ENCODE peak calls at places on chromosomes 3 and 15, in ten cellular contexts. One of them, this sample, is unnamed. For H3K27me3, the result is how much of the 10 kb centered on the place peaks cover.

GRCh38 chr15:32649336-32649735 is 7.8 kb downstream of the SCG5 start:
- DNase-seq in CD8-positive, alpha-beta T cell: no peak
- DNase-seq in cardiac muscle cell: peak
- DNase-seq in tibial nerve: no peak
- DNase-seq in ascending aorta: no peak
- DNase-seq in Peyer's patch: no peak
- DNase-seq in neural progenitor cell: peak
- DNase-seq in heart left ventricle: no peak
- DNase-seq in SK-N-SH: no peak
- DNase-seq in colonic mucosa: no peak
- DNase-seq in this sample: no peak

GRCh38 chr3:15205934-15206661 is at the start of gene CAPN7:
- DNase-seq in ascending aorta: peak
- DNase-seq in colonic mucosa: peak
- DNase-seq in CD8-positive, alpha-beta T cell: peak
- DNase-seq in tibial nerve: peak
- DNase-seq in heart left ventricle: peak
- DNase-seq in neural progenitor cell: peak
- DNase-seq in SK-N-SH: peak
- DNase-seq in Peyer's patch: peak
- DNase-seq in cardiac muscle cell: peak
- DNase-seq in this sample: peak

GRCh38 chr3:134059680-134060560 is 30.2 kb upstream of the SLCO2A1 start:
- DNase-seq in heart left ventricle: no peak
- DNase-seq in colonic mucosa: peak
- DNase-seq in cardiac muscle cell: no peak
- DNase-seq in SK-N-SH: no peak
- DNase-seq in tibial nerve: no peak
- DNase-seq in CD8-positive, alpha-beta T cell: no peak
- DNase-seq in Peyer's patch: no peak
- DNase-seq in neural progenitor cell: no peak
- DNase-seq in ascending aorta: no peak
- DNase-seq in this sample: peak

GRCh38 chr3:156586905-156587766 is 32.2 kb upstream of the SSR3 start:
- DNase-seq in neural progenitor cell: no peak
- DNase-seq in ascending aorta: no peak
- DNase-seq in Peyer's patch: no peak
- DNase-seq in cardiac muscle cell: no peak
- DNase-seq in SK-N-SH: no peak
- DNase-seq in CD8-positive, alpha-beta T cell: no peak
- DNase-seq in colonic mucosa: no peak
- DNase-seq in tibial nerve: no peak
- DNase-seq in heart left ventricle: no peak
- DNase-seq in this sample: no peak

GRCh38 chr15:64693134-64693533 is 82.3 kb downstream of the RBPMS2 start:
- DNase-seq in Peyer's patch: no peak
- DNase-seq in cardiac muscle cell: peak
- DNase-seq in heart left ventricle: no peak
- DNase-seq in CD8-positive, alpha-beta T cell: no peak
- DNase-seq in colonic mucosa: no peak
- DNase-seq in tibial nerve: no peak
- DNase-seq in SK-N-SH: no peak
- DNase-seq in ascending aorta: peak
- DNase-seq in neural progenitor cell: no peak
- DNase-seq in this sample: peak

GRCh38 chr15:70690012-70690411 is 73.3 kb downstream of the UACA start:
- DNase-seq in ascending aorta: no peak
- DNase-seq in cardiac muscle cell: no peak
- DNase-seq in Peyer's patch: no peak
- DNase-seq in neural progenitor cell: no peak
- DNase-seq in colonic mucosa: no peak
- DNase-seq in tibial nerve: no peak
- DNase-seq in SK-N-SH: no peak
- DNase-seq in CD8-positive, alpha-beta T cell: no peak
- DNase-seq in heart left ventricle: no peak
- DNase-seq in this sample: peak

GRCh38 chr3:171135536-171135935 is 109.0 kb upstream of the SLC2A2 start:
- DNase-seq in Peyer's patch: no peak
- DNase-seq in cardiac muscle cell: no peak
- DNase-seq in CD8-positive, alpha-beta T cell: no peak
- DNase-seq in colonic mucosa: no peak
- DNase-seq in SK-N-SH: no peak
- DNase-seq in tibial nerve: no peak
- DNase-seq in ascending aorta: no peak
- DNase-seq in heart left ventricle: no peak
- DNase-seq in neural progenitor cell: no peak
- DNase-seq in this sample: no peak

GRCh38 chr15:45425135-45425534 is 46.8 kb upstream of the GATM start:
- DNase-seq in neural progenitor cell: no peak
- DNase-seq in CD8-positive, alpha-beta T cell: no peak
- DNase-seq in colonic mucosa: no peak
- DNase-seq in heart left ventricle: no peak
- DNase-seq in tibial nerve: no peak
- DNase-seq in ascending aorta: no peak
- DNase-seq in Peyer's patch: no peak
- DNase-seq in cardiac muscle cell: peak
- DNase-seq in SK-N-SH: no peak
- DNase-seq in this sample: no peak

GRCh38 chr3:149816986-149817385 is 4.0 kb downstream of the RNF13 start:
- DNase-seq in Peyer's patch: no peak
- DNase-seq in SK-N-SH: no peak
- DNase-seq in colonic mucosa: no peak
- DNase-seq in CD8-positive, alpha-beta T cell: no peak
- DNase-seq in heart left ventricle: no peak
- DNase-seq in cardiac muscle cell: peak
- DNase-seq in ascending aorta: no peak
- DNase-seq in tibial nerve: no peak
- DNase-seq in neural progenitor cell: no peak
- DNase-seq in this sample: no peak

GRCh38 chr15:73866881-73867410 is 6.4 kb upstream of the TBC1D21 start:
- DNase-seq in neural progenitor cell: peak
- DNase-seq in ascending aorta: no peak
- DNase-seq in Peyer's patch: no peak
- DNase-seq in heart left ventricle: no peak
- DNase-seq in tibial nerve: no peak
- DNase-seq in cardiac muscle cell: no peak
- DNase-seq in CD8-positive, alpha-beta T cell: no peak
- DNase-seq in SK-N-SH: no peak
- DNase-seq in colonic mucosa: no peak
- DNase-seq in this sample: no peak

GRCh38 chr15:73867426-73867825 is 5.9 kb upstream of the TBC1D21 start:
- DNase-seq in neural progenitor cell: no peak
- DNase-seq in ascending aorta: no peak
- DNase-seq in colonic mucosa: no peak
- DNase-seq in CD8-positive, alpha-beta T cell: no peak
- DNase-seq in cardiac muscle cell: no peak
- DNase-seq in Peyer's patch: no peak
- DNase-seq in SK-N-SH: no peak
- DNase-seq in heart left ventricle: no peak
- DNase-seq in tibial nerve: no peak
- DNase-seq in this sample: no peak

GRCh38 chr15:73866481-73866880 is 6.9 kb upstream of the TBC1D21 start:
- DNase-seq in SK-N-SH: no peak
- DNase-seq in colonic mucosa: no peak
- DNase-seq in neural progenitor cell: no peak
- DNase-seq in heart left ventricle: no peak
- DNase-seq in tibial nerve: no peak
- DNase-seq in Peyer's patch: no peak
- DNase-seq in ascending aorta: no peak
- DNase-seq in CD8-positive, alpha-beta T cell: no peak
- DNase-seq in cardiac muscle cell: no peak
- DNase-seq in this sample: no peak

GRCh38 chr15:73869216-73869995 is 4.0 kb upstream of the TBC1D21 start:
- DNase-seq in neural progenitor cell: no peak
- DNase-seq in CD8-positive, alpha-beta T cell: no peak
- DNase-seq in tibial nerve: no peak
- DNase-seq in cardiac muscle cell: no peak
- DNase-seq in colonic mucosa: no peak
- DNase-seq in ascending aorta: no peak
- DNase-seq in SK-N-SH: no peak
- DNase-seq in Peyer's patch: no peak
- DNase-seq in heart left ventricle: no peak
- DNase-seq in this sample: no peak

GRCh38 chr15:73867956-73868355 is 5.4 kb upstream of the TBC1D21 start:
- DNase-seq in ascending aorta: no peak
- DNase-seq in SK-N-SH: no peak
- DNase-seq in tibial nerve: no peak
- DNase-seq in neural progenitor cell: no peak
- DNase-seq in colonic mucosa: no peak
- DNase-seq in cardiac muscle cell: no peak
- DNase-seq in CD8-positive, alpha-beta T cell: no peak
- DNase-seq in Peyer's patch: no peak
- DNase-seq in heart left ventricle: no peak
- DNase-seq in this sample: no peak
- H3K27me3 ChIP-seq in ascending aorta: under half
- H3K27me3 ChIP-seq in SK-N-SH: under half
- H3K27me3 ChIP-seq in tibial nerve: under half
- H3K27me3 ChIP-seq in neural progenitor cell: under half
- H3K27me3 ChIP-seq in colonic mucosa: under half
- H3K27me3 ChIP-seq in cardiac muscle cell: under half
- H3K27me3 ChIP-seq in CD8-positive, alpha-beta T cell: under half
- H3K27me3 ChIP-seq in Peyer's patch: under half
- H3K27me3 ChIP-seq in heart left ventricle: under half
- H3K27me3 ChIP-seq in this sample: under half

GRCh38 chr3:10505791-10506585 is 602 bp upstream of the ATP2B2 start:
- DNase-seq in SK-N-SH: peak
- DNase-seq in tibial nerve: no peak
- DNase-seq in CD8-positive, alpha-beta T cell: no peak
- DNase-seq in Peyer's patch: no peak
- DNase-seq in cardiac muscle cell: peak
- DNase-seq in heart left ventricle: no peak
- DNase-seq in ascending aorta: no peak
- DNase-seq in neural progenitor cell: no peak
- DNase-seq in colonic mucosa: no peak
- DNase-seq in this sample: no peak
- H3K4me3 ChIP-seq in SK-N-SH: no peak
- H3K4me3 ChIP-seq in tibial nerve: peak
- H3K4me3 ChIP-seq in CD8-positive, alpha-beta T cell: no peak
- H3K4me3 ChIP-seq in Peyer's patch: no peak
- H3K4me3 ChIP-seq in cardiac muscle cell: peak
- H3K4me3 ChIP-seq in heart left ventricle: peak
- H3K4me3 ChIP-seq in ascending aorta: peak
- H3K4me3 ChIP-seq in neural progenitor cell: peak
- H3K4me3 ChIP-seq in colonic mucosa: no peak
- H3K4me3 ChIP-seq in this sample: no peak

GRCh38 chr3:197027896-197028710 is 1.5 kb downstream of the MELTF start:
- DNase-seq in Peyer's patch: no peak
- DNase-seq in SK-N-SH: no peak
- DNase-seq in neural progenitor cell: no peak
- DNase-seq in tibial nerve: no peak
- DNase-seq in cardiac muscle cell: no peak
- DNase-seq in ascending aorta: no peak
- DNase-seq in colonic mucosa: peak
- DNase-seq in heart left ventricle: no peak
- DNase-seq in CD8-positive, alpha-beta T cell: no peak
- DNase-seq in this sample: peak

GRCh38 chr3:197030379-197031314 is 1.0 kb upstream of the MELTF start:
- DNase-seq in heart left ventricle: no peak
- DNase-seq in CD8-positive, alpha-beta T cell: no peak
- DNase-seq in cardiac muscle cell: no peak
- DNase-seq in neural progenitor cell: no peak
- DNase-seq in ascending aorta: no peak
- DNase-seq in colonic mucosa: peak
- DNase-seq in tibial nerve: no peak
- DNase-seq in SK-N-SH: no peak
- DNase-seq in Peyer's patch: no peak
- DNase-seq in this sample: no peak

GRCh38 chr3:197028711-197029510 is 706 bp downstream of the MELTF start:
- DNase-seq in Peyer's patch: no peak
- DNase-seq in neural progenitor cell: peak
- DNase-seq in cardiac muscle cell: peak
- DNase-seq in SK-N-SH: peak
- DNase-seq in ascending aorta: no peak
- DNase-seq in tibial nerve: no peak
- DNase-seq in CD8-positive, alpha-beta T cell: no peak
- DNase-seq in heart left ventricle: no peak
- DNase-seq in colonic mucosa: peak
- DNase-seq in this sample: peak

GRCh38 chr3:197031315-197032285 is 2.0 kb upstream of the MELTF start:
- DNase-seq in neural progenitor cell: no peak
- DNase-seq in heart left ventricle: peak
- DNase-seq in Peyer's patch: no peak
- DNase-seq in cardiac muscle cell: peak
- DNase-seq in CD8-positive, alpha-beta T cell: no peak
- DNase-seq in ascending aorta: peak
- DNase-seq in SK-N-SH: no peak
- DNase-seq in tibial nerve: peak
- DNase-seq in colonic mucosa: peak
- DNase-seq in this sample: peak

GRCh38 chr3:197029511-197030167 is at the start of gene MELTF:
- DNase-seq in Peyer's patch: peak
- DNase-seq in heart left ventricle: peak
- DNase-seq in SK-N-SH: peak
- DNase-seq in cardiac muscle cell: peak
- DNase-seq in tibial nerve: no peak
- DNase-seq in ascending aorta: no peak
- DNase-seq in neural progenitor cell: peak
- DNase-seq in CD8-positive, alpha-beta T cell: peak
- DNase-seq in colonic mucosa: peak
- DNase-seq in this sample: peak
- TF ChIP-seq CTCF in Peyer's patch: peak
- TF ChIP-seq CTCF in heart left ventricle: peak
- TF ChIP-seq CTCF in SK-N-SH: peak
- TF ChIP-seq CTCF in cardiac muscle cell: peak
- TF ChIP-seq CTCF in tibial nerve: peak
- TF ChIP-seq CTCF in ascending aorta: peak
- TF ChIP-seq CTCF in neural progenitor cell: peak
- TF ChIP-seq CTCF in CD8-positive, alpha-beta T cell: peak
- TF ChIP-seq CTCF in colonic mucosa: peak
- TF ChIP-seq CTCF in this sample: peak

DNA sequence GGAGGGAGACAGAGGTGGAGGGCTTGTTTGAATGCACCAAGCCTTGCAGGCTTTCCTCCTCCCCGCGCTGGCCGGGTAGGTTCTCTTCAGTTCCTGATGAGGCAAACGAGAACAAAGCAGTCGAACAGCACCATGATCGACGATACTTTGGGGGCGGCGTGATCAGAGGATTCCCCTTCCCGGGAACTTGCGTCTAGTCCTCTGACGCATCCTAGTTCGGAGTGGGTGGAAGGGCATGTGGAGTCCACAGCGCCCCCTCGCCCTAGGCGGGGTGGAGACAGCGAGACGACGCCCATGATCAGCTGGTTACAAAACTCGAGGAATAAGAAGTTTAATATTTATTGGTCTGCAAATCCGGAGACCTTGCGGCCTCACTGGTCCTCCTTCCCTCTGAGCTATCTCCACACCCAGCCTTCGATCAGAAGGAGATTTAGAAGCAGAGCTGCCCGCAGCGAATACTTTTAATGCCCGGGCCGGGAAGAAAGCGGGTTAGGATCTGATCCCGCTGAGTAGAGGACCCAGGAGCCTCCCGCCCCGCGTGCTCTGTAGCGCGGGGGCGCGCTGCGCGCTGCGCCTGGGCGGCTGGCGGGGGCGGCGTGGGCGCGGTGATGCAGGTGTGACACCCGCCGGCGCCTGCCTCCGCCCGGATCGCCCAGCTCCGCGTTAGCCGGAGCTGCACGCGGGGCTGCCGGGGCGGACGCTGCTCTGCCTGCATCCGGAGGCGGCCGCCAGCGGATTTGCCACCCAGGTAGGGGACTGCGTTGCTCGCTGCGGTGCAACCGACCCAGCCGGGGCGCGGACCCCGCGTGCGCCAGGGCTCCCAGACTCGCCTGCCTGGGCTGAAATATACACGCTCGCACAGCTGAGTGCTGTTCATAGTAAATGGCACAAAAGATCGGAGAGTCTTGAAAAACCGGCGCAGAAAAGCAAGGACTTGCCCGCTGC is at the start of gene SV2B:
- DNase-seq in CD8-positive, alpha-beta T cell: no peak
- DNase-seq in ascending aorta: no peak
- DNase-seq in neural progenitor cell: peak
- DNase-seq in tibial nerve: no peak
- DNase-seq in colonic mucosa: no peak
- DNase-seq in cardiac muscle cell: peak
- DNase-seq in SK-N-SH: peak
- DNase-seq in Peyer's patch: no peak
- DNase-seq in heart left ventricle: peak
- DNase-seq in this sample: peak
- H3K27me3 ChIP-seq in CD8-positive, alpha-beta T cell: under half
- H3K27me3 ChIP-seq in ascending aorta: under half
- H3K27me3 ChIP-seq in neural progenitor cell: half or more
- H3K27me3 ChIP-seq in tibial nerve: under half
- H3K27me3 ChIP-seq in colonic mucosa: under half
- H3K27me3 ChIP-seq in cardiac muscle cell: half or more
- H3K27me3 ChIP-seq in SK-N-SH: under half
- H3K27me3 ChIP-seq in Peyer's patch: under half
- H3K27me3 ChIP-seq in heart left ventricle: half or more
- H3K27me3 ChIP-seq in this sample: under half

This sample was measured in Caco-2.